ENCODE peak calls at places on chromosomes 7 and 10, in nine cellular contexts. N, T, I, G, R, Z, L, M and J are unnamed samples.

GRCh38 chr10:116980041-116980440 is 24.9 kb downstream of the SHTN1 start:
- DNase-seq in Z (no peak), N (no peak), M (no peak), T (no peak), R (no peak), I (no peak), L (no peak), G (no peak), J (no peak)

GRCh38 chr7:127486654-127487053 is 94.1 kb upstream of the ZNF800 start:
- DNase-seq in N (peak; percentile 9), T (no peak), Z (no peak), R (peak; percentile 15), I (peak; percentile 32), M (no peak), G (no peak), L (no peak), J (no peak)

GRCh38 chr7:152859781-152860191 is 100.2 kb downstream of the ACTR3B start:
- DNase-seq in R (no peak), G (no peak), M (no peak), N (peak; percentile 7), L (no peak), I (peak; percentile 65), T (no peak), Z (no peak), J (no peak)

GRCh38 chr10:101612872-101613271 is 24.8 kb downstream of the DPCD start:
- DNase-seq in Z (no peak), G (no peak), R (no peak), L (no peak), I (no peak), M (no peak), T (no peak), N (no peak), J (no peak)

GRCh38 chr10:62850646-62851045 is 34.5 kb upstream of the EGR2 start:
- DNase-seq in R (no peak), I (no peak), Z (no peak), G (no peak), L (no peak), M (no peak), N (no peak), T (no peak), J (no peak)

GRCh38 chr7:47482013-47482761 is 99.7 kb downstream of the TNS3 start:
- DNase-seq in I (no peak), M (no peak), G (peak; percentile 74), N (peak; percentile 95), T (peak; percentile 65), Z (peak; percentile 70), L (no peak), R (peak; percentile 56), J (no peak)

GRCh38 chr10:5565671-5566581 is 41.2 kb downstream of the CALML3 start:
- DNase-seq in R (peak; percentile 89), N (peak; percentile 42), L (no peak), I (no peak), Z (no peak), G (peak; percentile 55), T (no peak), M (no peak), J (no peak)

GRCh38 chr7:17937506-17938115 is 2.7 kb downstream of the SNX13 start:
- DNase-seq in R (no peak), I (no peak), G (no peak), L (no peak), M (no peak), Z (no peak), N (peak; percentile 21), T (no peak), J (no peak)

GRCh38 chr10:18610517-18610916 is 40.9 kb downstream of the NSUN6 start:
- DNase-seq in Z (no peak), I (no peak), R (peak; percentile 69), G (peak; percentile 16), M (no peak), L (no peak), N (peak; percentile 94), T (peak; percentile 65), J (no peak)

GRCh38 chr7:118110178-118110577 is 73.8 kb upstream of the LSM8 start:
- DNase-seq in R (no peak), L (no peak), Z (no peak), G (no peak), I (no peak), M (no peak), T (no peak), N (no peak), J (no peak)

GRCh38 chr7:118109607-118110006 is 74.4 kb upstream of the LSM8 start:
- DNase-seq in Z (no peak), M (no peak), N (no peak), I (no peak), G (no peak), R (peak; percentile 12), T (no peak), L (no peak), J (no peak)

GRCh38 chr7:118104812-118105441 is 79.0 kb upstream of the LSM8 start:
- DNase-seq in M (no peak), R (peak; percentile 12), Z (no peak), N (peak; percentile 31), G (no peak), L (no peak), I (no peak), T (no peak), J (no peak)
- TF ChIP-seq CTCF in M (peak; percentile 78), R (peak; percentile 75), Z (peak; percentile 30), N (peak; percentile 36), G (peak; percentile 16), L (peak; percentile 62), I (peak; percentile 65), T (peak; percentile 39), J (peak; percentile 62)

DNA sequence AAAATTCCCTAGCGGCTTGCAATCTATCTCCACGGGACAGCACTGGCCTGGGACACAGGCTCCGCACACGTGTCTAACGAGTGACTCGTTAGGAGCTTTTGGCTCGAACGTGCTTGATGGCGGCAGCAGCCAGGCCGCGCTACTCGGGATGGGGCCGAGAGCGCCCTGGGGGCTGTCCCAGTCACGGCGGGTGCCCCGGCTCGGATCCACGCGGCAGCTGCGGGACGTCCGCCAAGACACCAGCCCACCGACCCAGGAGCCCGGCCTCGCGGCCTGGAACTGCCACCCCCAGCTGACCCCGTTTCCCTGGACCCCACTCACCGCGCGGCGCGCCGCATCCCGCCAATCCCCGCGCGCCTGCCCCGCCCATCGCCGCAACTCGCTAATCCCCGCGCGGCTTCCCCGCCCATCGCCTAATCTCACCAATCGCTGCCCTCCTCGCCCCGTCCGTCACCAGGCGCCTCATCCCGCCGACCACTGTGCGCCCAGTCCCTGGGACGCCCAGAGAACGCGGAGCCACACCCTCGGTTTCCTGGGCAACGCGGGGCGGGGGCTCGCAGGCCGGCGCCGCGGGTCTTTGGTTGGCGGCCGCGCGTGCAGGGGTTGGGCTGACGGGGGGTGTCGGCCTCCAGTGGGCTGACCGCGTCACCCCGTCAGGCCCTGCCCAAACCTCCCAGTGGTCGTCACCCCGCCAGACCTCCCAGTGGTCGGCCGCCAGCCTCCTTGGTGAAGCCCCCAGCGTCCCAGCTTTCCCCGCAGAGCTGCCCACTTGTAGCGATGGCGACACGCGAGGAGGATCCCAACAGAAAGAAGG is at the start of gene POLD2:
- DNase-seq in N (peak; percentile 95), M (peak; percentile 97), R (peak; percentile 99), I (peak; percentile 97), G (peak; percentile 67), Z (peak; percentile 99), L (peak; percentile 99), T (peak; percentile 98), J (peak; percentile 99)
- TF ChIP-seq CTCF in N (no peak), M (no peak), R (no peak), I (no peak), G (no peak), Z (no peak), L (no peak), T (no peak), J (no peak)

DNA sequence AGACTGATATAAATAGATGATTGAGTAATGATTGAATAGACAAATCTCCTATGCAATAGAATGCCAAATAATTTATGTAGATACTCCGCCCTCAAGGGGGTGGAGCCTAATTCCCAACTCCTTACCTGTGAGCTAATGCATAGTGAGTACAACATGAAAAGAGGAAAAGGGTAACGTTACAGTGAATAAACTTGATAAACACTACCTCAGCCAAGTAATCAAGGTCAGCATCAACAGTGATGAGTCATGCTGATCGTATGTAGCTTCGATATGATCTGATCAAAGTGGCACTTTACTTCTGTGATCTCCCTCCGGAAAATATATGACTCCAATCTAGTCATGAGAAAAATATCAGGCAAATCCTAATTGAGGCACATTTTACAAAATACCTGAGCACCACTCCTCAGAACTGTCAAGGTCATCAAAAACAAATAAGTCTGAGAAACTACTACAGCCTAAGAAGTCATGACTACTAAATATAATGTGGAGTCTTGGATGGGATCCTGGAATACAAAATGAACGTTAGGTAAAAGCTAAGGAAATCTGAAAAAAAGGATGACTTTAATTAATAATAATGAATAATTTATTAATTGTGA is 70.5 kb downstream of the VTI1A start:
- DNase-seq in M (no peak), G (no peak), N (no peak), R (peak; percentile 44), Z (no peak), I (no peak), T (no peak), L (no peak), J (no peak)
- TF ChIP-seq CTCF in M (no peak), G (no peak), N (no peak), R (no peak), Z (no peak), I (no peak), T (no peak), L (no peak), J (no peak)

GRCh38 chr7:142482899-142483658 is 225.2 kb upstream of the PRSS58 start:
- DNase-seq in N (peak; percentile 63), R (peak; percentile 25), L (no peak), G (no peak), I (peak; percentile 61), M (peak; percentile 30), Z (peak; percentile 32), T (no peak), J (no peak)

GRCh38 chr7:142485617-142486226 is 227.9 kb upstream of the PRSS58 start:
- DNase-seq in Z (no peak), I (peak; percentile 49), T (no peak), N (peak; percentile 28), R (no peak), M (no peak), G (no peak), L (no peak), J (no peak)

GRCh38 chr7:142487124-142487523 is 229.3 kb upstream of the PRSS58 start:
- DNase-seq in T (no peak), I (no peak), L (no peak), Z (no peak), G (no peak), N (no peak), M (no peak), R (no peak), J (no peak)

GRCh38 chr7:142481548-142481947 is 223.7 kb upstream of the PRSS58 start:
- DNase-seq in G (no peak), T (no peak), M (no peak), N (peak; percentile 55), R (no peak), I (no peak), L (no peak), Z (no peak), J (no peak)

DNA sequence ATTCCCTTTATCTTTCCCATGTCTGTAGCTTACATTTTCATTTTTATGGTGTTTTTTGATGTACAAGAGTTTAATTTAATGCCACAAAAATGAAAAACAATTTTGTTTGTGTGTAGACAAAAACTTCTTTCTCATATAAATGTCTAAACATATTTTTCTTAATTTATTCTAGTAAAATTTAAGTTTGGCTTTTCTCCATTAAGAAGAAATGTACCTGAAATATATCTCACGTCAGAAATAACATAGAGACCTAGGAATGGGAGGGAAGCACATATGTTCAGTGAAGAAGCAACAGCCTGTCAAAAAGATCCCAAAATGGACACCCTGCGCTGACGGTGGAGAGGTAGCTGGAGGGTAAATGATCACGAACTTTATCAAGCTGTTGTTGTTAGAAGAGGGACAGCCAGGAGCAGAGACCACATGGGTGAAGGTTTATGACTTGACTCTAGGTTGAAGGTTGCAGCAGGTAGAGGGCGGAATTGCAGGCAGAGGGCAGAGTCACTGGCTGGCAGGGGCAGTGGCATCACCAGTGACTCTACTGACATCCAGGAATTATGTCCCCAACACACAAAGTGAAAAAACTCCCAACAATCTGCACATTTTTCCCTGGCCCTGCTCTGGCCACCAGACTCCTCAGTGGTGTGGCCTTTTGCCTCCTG is 225.9 kb upstream of the PRSS58 start:
- DNase-seq in R (no peak), N (no peak), L (no peak), I (no peak), M (no peak), Z (no peak), T (no peak), G (no peak), J (no peak)
- TF ChIP-seq CTCF in R (peak; percentile 51), N (no peak), L (no peak), I (peak; percentile 23), M (peak; percentile 37), Z (no peak), T (no peak), G (no peak), J (no peak)